ENCODE peak calls at places on chromosome 1, in five cellular contexts. One of them, this sample, is unnamed.
A peak's percentile ranks its signal among the peaks of the same experiment; 100 is the strongest.

GRCh38 chr1:206705744-206706297 is 21.1 kb downstream of the MAPKAPK2 start:
- DNase-seq in stimulated activated CD8-positive, alpha-beta memory T cell treated with anti-CD3 and anti-CD28 coated beads, Interleukin-15, amount 100 ng/mL, for 24 hours: no peak
- DNase-seq in T-helper 1 cell: no peak
- DNase-seq in amniotic stem cell: no peak
- DNase-seq in hypothalamus: no peak
- DNase-seq in this sample: no peak

GRCh38 chr1:214650664-214651063 is 47.7 kb downstream of the CENPF start:
- DNase-seq in T-helper 1 cell: no peak
- DNase-seq in hypothalamus: no peak
- DNase-seq in stimulated activated CD8-positive, alpha-beta memory T cell treated with anti-CD3 and anti-CD28 coated beads, Interleukin-15, amount 100 ng/mL, for 24 hours: no peak
- DNase-seq in amniotic stem cell: no peak
- DNase-seq in this sample: no peak

GRCh38 chr1:219161371-219161975 is 12.2 kb upstream of the LYPLAL1 start:
- DNase-seq in stimulated activated CD8-positive, alpha-beta memory T cell treated with anti-CD3 and anti-CD28 coated beads, Interleukin-15, amount 100 ng/mL, for 24 hours: no peak
- DNase-seq in T-helper 1 cell: no peak
- DNase-seq in hypothalamus: no peak
- DNase-seq in amniotic stem cell: no peak
- DNase-seq in this sample: no peak

GRCh38 chr1:27789511-27790154 is 16.6 kb downstream of the STX12 start:
- DNase-seq in hypothalamus: no peak
- DNase-seq in stimulated activated CD8-positive, alpha-beta memory T cell treated with anti-CD3 and anti-CD28 coated beads, Interleukin-15, amount 100 ng/mL, for 24 hours: no peak
- DNase-seq in amniotic stem cell: no peak
- DNase-seq in T-helper 1 cell: no peak
- DNase-seq in this sample: no peak

GRCh38 chr1:2124446-2125198 is 70.0 kb downstream of the FAAP20 start:
- DNase-seq in stimulated activated CD8-positive, alpha-beta memory T cell treated with anti-CD3 and anti-CD28 coated beads, Interleukin-15, amount 100 ng/mL, for 24 hours: no peak
- DNase-seq in T-helper 1 cell: no peak
- DNase-seq in amniotic stem cell: no peak
- DNase-seq in hypothalamus: peak; percentile 56
- DNase-seq in this sample: peak; percentile 75

GRCh38 chr1:228289996-228290881 is 82.4 kb downstream of the OBSCN start:
- DNase-seq in T-helper 1 cell: no peak
- DNase-seq in amniotic stem cell: no peak
- DNase-seq in hypothalamus: no peak
- DNase-seq in stimulated activated CD8-positive, alpha-beta memory T cell treated with anti-CD3 and anti-CD28 coated beads, Interleukin-15, amount 100 ng/mL, for 24 hours: no peak
- DNase-seq in this sample: peak; percentile 29

GRCh38 chr1:32652244-32652962 is 1.4 kb downstream of the RBBP4 start:
- DNase-seq in hypothalamus: no peak
- DNase-seq in amniotic stem cell: no peak
- DNase-seq in T-helper 1 cell: no peak
- DNase-seq in stimulated activated CD8-positive, alpha-beta memory T cell treated with anti-CD3 and anti-CD28 coated beads, Interleukin-15, amount 100 ng/mL, for 24 hours: no peak
- DNase-seq in this sample: no peak

GRCh38 chr1:224727351-224727750 is 111.2 kb downstream of the CNIH3 start:
- DNase-seq in hypothalamus: no peak
- DNase-seq in amniotic stem cell: no peak
- DNase-seq in T-helper 1 cell: no peak
- DNase-seq in stimulated activated CD8-positive, alpha-beta memory T cell treated with anti-CD3 and anti-CD28 coated beads, Interleukin-15, amount 100 ng/mL, for 24 hours: no peak
- DNase-seq in this sample: no peak

GRCh38 chr1:40699787-40700186 is 8.3 kb downstream of the NFYC start:
- DNase-seq in stimulated activated CD8-positive, alpha-beta memory T cell treated with anti-CD3 and anti-CD28 coated beads, Interleukin-15, amount 100 ng/mL, for 24 hours: no peak
- DNase-seq in amniotic stem cell: no peak
- DNase-seq in hypothalamus: no peak
- DNase-seq in T-helper 1 cell: no peak
- DNase-seq in this sample: no peak

GRCh38 chr1:153677718-153678518 is 570 bp upstream of the NPR1 start:
- DNase-seq in stimulated activated CD8-positive, alpha-beta memory T cell treated with anti-CD3 and anti-CD28 coated beads, Interleukin-15, amount 100 ng/mL, for 24 hours: no peak
- DNase-seq in amniotic stem cell: no peak
- DNase-seq in hypothalamus: no peak
- DNase-seq in T-helper 1 cell: peak; percentile 29
- DNase-seq in this sample: peak; percentile 47

GRCh38 chr1:34918609-34919561 is 10.6 kb downstream of the DLGAP3 start:
- DNase-seq in T-helper 1 cell: no peak
- DNase-seq in hypothalamus: no peak
- DNase-seq in amniotic stem cell: no peak
- DNase-seq in stimulated activated CD8-positive, alpha-beta memory T cell treated with anti-CD3 and anti-CD28 coated beads, Interleukin-15, amount 100 ng/mL, for 24 hours: no peak
- DNase-seq in this sample: peak; percentile 76

GRCh38 chr1:98472878-98473277 is 188.6 kb upstream of the SNX7 start:
- DNase-seq in hypothalamus: no peak
- DNase-seq in amniotic stem cell: no peak
- DNase-seq in stimulated activated CD8-positive, alpha-beta memory T cell treated with anti-CD3 and anti-CD28 coated beads, Interleukin-15, amount 100 ng/mL, for 24 hours: no peak
- DNase-seq in T-helper 1 cell: no peak
- DNase-seq in this sample: no peak

GRCh38 chr1:27001570-27002360 is 8.3 kb downstream of the TRNP1 start:
- DNase-seq in stimulated activated CD8-positive, alpha-beta memory T cell treated with anti-CD3 and anti-CD28 coated beads, Interleukin-15, amount 100 ng/mL, for 24 hours: no peak
- DNase-seq in T-helper 1 cell: no peak
- DNase-seq in hypothalamus: no peak
- DNase-seq in amniotic stem cell: no peak
- DNase-seq in this sample: no peak

GRCh38 chr1:67945733-67946374 is 104.6 kb downstream of the DIRAS3 start:
- DNase-seq in amniotic stem cell: no peak
- DNase-seq in stimulated activated CD8-positive, alpha-beta memory T cell treated with anti-CD3 and anti-CD28 coated beads, Interleukin-15, amount 100 ng/mL, for 24 hours: no peak
- DNase-seq in hypothalamus: no peak
- DNase-seq in T-helper 1 cell: no peak
- DNase-seq in this sample: no peak

GRCh38 chr1:245411245-245411644 is 256.5 kb downstream of the KIF26B start:
- DNase-seq in hypothalamus: no peak
- DNase-seq in stimulated activated CD8-positive, alpha-beta memory T cell treated with anti-CD3 and anti-CD28 coated beads, Interleukin-15, amount 100 ng/mL, for 24 hours: no peak
- DNase-seq in T-helper 1 cell: no peak
- DNase-seq in amniotic stem cell: no peak
- DNase-seq in this sample: no peak

GRCh38 chr1:112524986-112525385 is 16.2 kb downstream of the WNT2B start:
- DNase-seq in amniotic stem cell: no peak
- DNase-seq in hypothalamus: no peak
- DNase-seq in T-helper 1 cell: no peak
- DNase-seq in stimulated activated CD8-positive, alpha-beta memory T cell treated with anti-CD3 and anti-CD28 coated beads, Interleukin-15, amount 100 ng/mL, for 24 hours: no peak
- DNase-seq in this sample: no peak

GRCh38 chr1:14968251-14968812 is 185.2 kb upstream of the TMEM51 start:
- DNase-seq in hypothalamus: peak; percentile 55
- DNase-seq in amniotic stem cell: peak; percentile 82
- DNase-seq in stimulated activated CD8-positive, alpha-beta memory T cell treated with anti-CD3 and anti-CD28 coated beads, Interleukin-15, amount 100 ng/mL, for 24 hours: no peak
- DNase-seq in T-helper 1 cell: no peak
- DNase-seq in this sample: peak; percentile 66

GRCh38 chr1:97006044-97006676 is 284.6 kb downstream of the PTBP2 start:
- DNase-seq in hypothalamus: peak; percentile 67
- DNase-seq in stimulated activated CD8-positive, alpha-beta memory T cell treated with anti-CD3 and anti-CD28 coated beads, Interleukin-15, amount 100 ng/mL, for 24 hours: no peak
- DNase-seq in amniotic stem cell: no peak
- DNase-seq in T-helper 1 cell: no peak
- DNase-seq in this sample: peak; percentile 35